ENCODE peak calls at places on chromosomes 6 and 20, in eight cellular contexts. V is occipital lobe; X is mesendoderm; F is nephron progenitor cell; B is stimulated activated CD8-positive, alpha-beta memory T cell treated with anti-CD3 and anti-CD28 coated beads, Interleukin-12 subunit alpha, Interleukin-12 subunit beta, amount 100 ng/mL, for 1 hour; J is stimulated activated CD4-positive, alpha-beta T cell treated with anti-CD3 and anti-CD28 coated beads, Interleukin-1b, Interleukin-23, amount 100 ng/mL, for 4 hours; O is HL-60; P is progenitor cell of endocrine pancreas. N is an unnamed sample.

GRCh38 chr6:155150967-155151671 is 112.7 kb upstream of the CLDN20 start:
- DNase-seq in X (no peak), J (no peak), B (no peak), V (no peak), F (no peak), P (no peak), O (no peak), N (no peak)

GRCh38 chr6:13378669-13379590 is 50.6 kb upstream of the TBC1D7 start:
- DNase-seq in F (no peak), B (no peak), O (no peak), P (no peak), X (peak; percentile 51), V (no peak), J (no peak), N (no peak)

GRCh38 chr20:46833360-46833759 is 61.3 kb upstream of the EYA2 start:
- DNase-seq in F (no peak), J (no peak), B (no peak), X (no peak), O (no peak), P (no peak), V (no peak), N (no peak)

GRCh38 chr6:52994031-52994788 is 874 bp downstream of the GSTA4 start:
- DNase-seq in P (no peak), B (no peak), X (peak; percentile 59), O (no peak), V (no peak), F (peak; percentile 19), J (no peak), N (no peak)

GRCh38 chr20:9807176-9807575 is 31.7 kb downstream of the PAK5 start:
- DNase-seq in J (no peak), X (no peak), O (no peak), F (no peak), P (no peak), B (no peak), V (no peak), N (no peak)

GRCh38 chr6:15398657-15399287 is 152.9 kb downstream of the JARID2 start:
- DNase-seq in F (no peak), B (no peak), V (no peak), J (no peak), X (no peak), P (no peak), O (no peak), N (no peak)

GRCh38 chr6:130222775-130223174 is at the start of gene SAMD3:
- DNase-seq in X (no peak), O (no peak), V (no peak), F (no peak), J (no peak), P (no peak), B (no peak), N (no peak)

GRCh38 chr20:53945478-53945877 is 124.9 kb downstream of the BCAS1 start:
- DNase-seq in P (no peak), O (no peak), F (no peak), B (no peak), V (no peak), J (no peak), X (no peak), N (no peak)

GRCh38 chr6:72554761-72555221 is 67.1 kb upstream of the KCNQ5 start:
- DNase-seq in B (no peak), J (no peak), X (no peak), O (no peak), P (no peak), F (no peak), V (no peak), N (no peak)

GRCh38 chr6:72621243-72622093 is at the start of gene KCNQ5:
- DNase-seq in J (peak; percentile 37), O (no peak), P (peak; percentile 21), B (no peak), X (peak; percentile 58), F (peak; percentile 35), V (peak; percentile 41), N (no peak)

GRCh38 chr20:46070215-46070910 is 19.4 kb downstream of the NCOA5 start:
- DNase-seq in P (no peak), O (no peak), J (no peak), F (no peak), V (no peak), B (no peak), X (no peak), N (no peak)

GRCh38 chr6:147793871-147794643 is 285.6 kb downstream of the SAMD5 start:
- DNase-seq in V (no peak), B (no peak), J (no peak), O (no peak), F (no peak), P (no peak), X (no peak), N (no peak)

GRCh38 chr20:59087829-59088433 is 45.3 kb upstream of the PRELID3B start:
- DNase-seq in F (peak; percentile 86), P (peak; percentile 64), X (peak; percentile 79), V (peak; percentile 17), J (peak; percentile 88), O (peak; percentile 25), B (peak; percentile 85), N (peak; percentile 86)

GRCh38 chr6:3529232-3529631 is 72.4 kb upstream of the SLC22A23 start:
- DNase-seq in V (no peak), F (no peak), O (no peak), X (no peak), J (no peak), P (no peak), B (no peak), N (no peak)

GRCh38 chr6:163992701-163993100 is 578.2 kb downstream of the QKI start:
- DNase-seq in J (no peak), X (no peak), B (no peak), V (no peak), O (no peak), P (no peak), F (no peak), N (no peak)

GRCh38 chr6:99933129-99933528 is 60.9 kb downstream of the MCHR2 start:
- DNase-seq in B (no peak), O (no peak), X (no peak), F (no peak), J (no peak), P (no peak), V (no peak), N (no peak)

GRCh38 chr20:38270869-38271608 is 10.5 kb upstream of the KIAA1755 start:
- DNase-seq in P (no peak), O (no peak), B (no peak), F (no peak), J (no peak), V (no peak), X (no peak), N (no peak)

GRCh38 chr20:20536240-20536933 is 168.5 kb downstream of the INSM1 start:
- DNase-seq in O (no peak), V (no peak), P (no peak), J (no peak), X (no peak), B (no peak), F (no peak), N (no peak)

GRCh38 chr6:10000461-10000992 is 414.3 kb downstream of the TFAP2A start:
- DNase-seq in J (no peak), X (no peak), F (no peak), O (no peak), B (no peak), V (no peak), P (no peak), N (no peak)

GRCh38 chr6:74780831-74781230 is 425.0 kb downstream of the COL12A1 start:
- DNase-seq in F (no peak), X (no peak), B (no peak), J (no peak), P (no peak), O (no peak), V (no peak), N (no peak)

GRCh38 chr20:25205277-25206062 is 10.0 kb downstream of the ENTPD6 start:
- DNase-seq in V (no peak), J (no peak), O (no peak), P (no peak), X (no peak), F (no peak), B (no peak), N (no peak)

GRCh38 chr6:142071981-142072380 is 60.7 kb upstream of the GJE1 start:
- DNase-seq in B (no peak), O (no peak), X (peak; percentile 59), V (no peak), J (no peak), F (no peak), P (no peak), N (peak; percentile 20)

GRCh38 chr6:99254616-99255550 is 94.6 kb downstream of the FAXC start:
- DNase-seq in X (no peak), V (no peak), O (no peak), B (no peak), F (no peak), J (no peak), P (no peak), N (no peak)

GRCh38 chr6:33809619-33810018 is 5.8 kb upstream of the MLN start:
- DNase-seq in X (no peak), P (no peak), O (no peak), F (no peak), B (no peak), J (no peak), V (no peak), N (no peak)